ENCODE peak calls at places on chromosomes 6 and 20, in nine cellular contexts. E is GM18507, X is NCI-H1092 treated with DMSO at 0.1 percent for 48 hours, H is NCI-H510A treated with DMSO at 0.1 percent for 48 hours, J is DMS153, Q is nephron progenitor cell, C is GM12865, K is mammary epithelial cell, A is pulmonary artery endothelial cell. I is an unnamed sample.

GRCh38 chr20:23212482-23212881 is 126.4 kb upstream of the CD93 start:
- DNase-seq in E (no peak), X (no peak), H (no peak), J (peak), Q (no peak), C (no peak), K (no peak), A (no peak), I (no peak)

GRCh38 chr6:108836061-108836460 is 12.2 kb upstream of the ARMC2 start:
- DNase-seq in E (no peak), X (no peak), H (no peak), J (no peak), Q (no peak), C (no peak), K (no peak), A (no peak), I (no peak)

GRCh38 chr6:97705568-97705967 is 422.6 kb upstream of the MMS22L start:
- DNase-seq in E (no peak), X (no peak), H (peak), J (no peak), Q (no peak), C (peak), K (no peak), A (no peak), I (no peak)

GRCh38 chr6:54602591-54602990 is 244.0 kb upstream of the FAM83B start:
- DNase-seq in E (no peak), X (no peak), H (no peak), J (no peak), Q (no peak), C (no peak), K (no peak), A (no peak), I (no peak)

GRCh38 chr20:57414867-57415592 is 23.8 kb downstream of the RBM38 start:
- DNase-seq in E (no peak), X (no peak), H (no peak), J (no peak), Q (no peak), C (no peak), K (no peak), A (no peak), I (no peak)

GRCh38 chr6:142613981-142614380 is 312.2 kb downstream of the ADGRG6 start:
- DNase-seq in E (no peak), X (no peak), H (no peak), J (no peak), Q (no peak), C (no peak), K (peak), A (no peak), I (no peak)

GRCh38 chr6:157994126-157994795 is 12.6 kb downstream of the SYNJ2 start:
- DNase-seq in E (no peak), X (no peak), H (no peak), J (no peak), Q (no peak), C (no peak), K (no peak), A (no peak), I (no peak)

GRCh38 chr6:119158057-119158848 is 79.8 kb upstream of the FAM184A start:
- DNase-seq in E (no peak), X (no peak), H (no peak), J (no peak), Q (no peak), C (no peak), K (no peak), A (no peak), I (no peak)

GRCh38 chr20:1933465-1933870 is 38.3 kb downstream of the SIRPA start:
- DNase-seq in E (no peak), X (no peak), H (no peak), J (no peak), Q (no peak), C (no peak), K (no peak), A (no peak), I (no peak)

GRCh38 chr20:25061821-25062530 is 4.0 kb upstream of the ACSS1 start:
- DNase-seq in E (no peak), X (no peak), H (no peak), J (no peak), Q (no peak), C (no peak), K (no peak), A (no peak), I (no peak)